ENCODE peak calls at places on chromosomes 16 and 17, in ten cellular contexts. B is ascending aorta; C is SJCRH30; A is AG09309; R is A549; G is cardiac fibroblast; U is heart right ventricle; N is CD8-positive, alpha-beta memory T cell; Y is foreskin fibroblast; Q is mammary epithelial cell. Z is an unnamed sample.

GRCh38 chr17:76414334-76415295 is 30.2 kb downstream of the SPHK1 start:
- DNase-seq in B (no peak), C (peak; percentile 87), A (no peak), R (no peak), G (peak; percentile 10), U (peak; percentile 88), N (no peak), Y (peak; percentile 85), Q (no peak), Z (no peak)

GRCh38 chr16:9050102-9050830 is 41.2 kb upstream of the HAPSTR1 start:
- DNase-seq in B (no peak), C (no peak), A (no peak), R (no peak), G (peak; percentile 28), U (no peak), N (no peak), Y (peak; percentile 33), Q (no peak), Z (peak; percentile 26)

GRCh38 chr16:49283376-49284049 is 1.9 kb upstream of the CBLN1 start:
- DNase-seq in B (no peak), C (no peak), A (no peak), R (no peak), G (no peak), U (no peak), N (no peak), Y (no peak), Q (no peak), Z (no peak)

GRCh38 chr16:71436473-71436872 is 5.4 kb downstream of the TLE7 start:
- DNase-seq in B (no peak), C (no peak), A (no peak), R (no peak), G (no peak), U (no peak), N (no peak), Y (no peak), Q (no peak), Z (no peak)

GRCh38 chr17:15957608-15958307 is 12.8 kb downstream of the ADORA2B start:
- DNase-seq in B (no peak), C (no peak), A (no peak), R (no peak), G (no peak), U (no peak), N (no peak), Y (no peak), Q (no peak), Z (no peak)

GRCh38 chr16:81951564-81951963 is 59.7 kb downstream of the SDR42E1 start:
- DNase-seq in B (no peak), C (no peak), A (no peak), R (no peak), G (no peak), U (no peak), N (no peak), Y (no peak), Q (no peak), Z (no peak)

GRCh38 chr17:68468334-68468733 is 11.0 kb upstream of the WIPI1 start:
- DNase-seq in B (no peak), C (no peak), A (no peak), R (no peak), G (peak; percentile 21), U (no peak), N (no peak), Y (peak; percentile 76), Q (no peak), Z (no peak)

GRCh38 chr17:28338056-28338768 is 2.7 kb downstream of the TNFAIP1 start:
- DNase-seq in B (no peak), C (no peak), A (peak; percentile 21), R (no peak), G (peak; percentile 62), U (no peak), N (no peak), Y (peak; percentile 43), Q (no peak), Z (no peak)

GRCh38 chr17:7113273-7114071 is 1.1 kb downstream of the ASGR2 start:
- DNase-seq in B (no peak), C (no peak), A (no peak), R (no peak), G (no peak), U (no peak), N (no peak), Y (no peak), Q (no peak), Z (no peak)
- H3K4me3 ChIP-seq in B (no peak overlapping the region), C (no peak overlapping the region), A (no peak overlapping the region), R (no peak overlapping the region), G (no peak overlapping the region), U (no peak overlapping the region), N (no peak overlapping the region), Y (no peak overlapping the region), Q (no peak overlapping the region), Z (no peak overlapping the region)

GRCh38 chr17:66711403-66711802 is 123.5 kb upstream of the CACNG5 start:
- DNase-seq in B (no peak), C (no peak), A (no peak), R (no peak), G (no peak), U (no peak), N (no peak), Y (no peak), Q (no peak), Z (no peak)
- H3K4me3 ChIP-seq in B (no peak overlapping the region), C (no peak overlapping the region), A (no peak overlapping the region), R (no peak overlapping the region), G (no peak overlapping the region), U (no peak overlapping the region), N (no peak overlapping the region), Y (no peak overlapping the region), Q (no peak overlapping the region), Z (no peak overlapping the region)

GRCh38 chr16:3872216-3872895 is 8.2 kb downstream of the CREBBP start:
- DNase-seq in B (no peak), C (no peak), A (no peak), R (no peak), G (no peak), U (no peak), N (no peak), Y (peak; percentile 61), Q (no peak), Z (no peak)

GRCh38 chr16:3876160-3876559 is 4.4 kb downstream of the CREBBP start:
- DNase-seq in B (no peak), C (no peak), A (no peak), R (no peak), G (peak; percentile 25), U (no peak), N (no peak), Y (no peak), Q (no peak), Z (no peak)

GRCh38 chr16:3873482-3874173 is 6.9 kb downstream of the CREBBP start:
- DNase-seq in B (no peak), C (no peak), A (no peak), R (no peak), G (no peak), U (no peak), N (no peak), Y (peak; percentile 55), Q (no peak), Z (no peak)

GRCh38 chr16:3874794-3875692 is 5.5 kb downstream of the CREBBP start:
- DNase-seq in B (no peak), C (no peak), A (no peak), R (no peak), G (no peak), U (no peak), N (no peak), Y (no peak), Q (no peak), Z (no peak)

GRCh38 chr16:3874242-3874641 is 6.3 kb downstream of the CREBBP start:
- DNase-seq in B (no peak), C (no peak), A (no peak), R (no peak), G (no peak), U (no peak), N (no peak), Y (no peak), Q (no peak), Z (no peak)
- H3K4me3 ChIP-seq in B (no peak overlapping the region), C (no peak overlapping the region), A (no peak overlapping the region), R (no peak overlapping the region), G (no peak overlapping the region), U (no peak overlapping the region), N (no peak overlapping the region), Y (no peak overlapping the region), Q (no peak overlapping the region), Z (no peak overlapping the region)

DNA sequence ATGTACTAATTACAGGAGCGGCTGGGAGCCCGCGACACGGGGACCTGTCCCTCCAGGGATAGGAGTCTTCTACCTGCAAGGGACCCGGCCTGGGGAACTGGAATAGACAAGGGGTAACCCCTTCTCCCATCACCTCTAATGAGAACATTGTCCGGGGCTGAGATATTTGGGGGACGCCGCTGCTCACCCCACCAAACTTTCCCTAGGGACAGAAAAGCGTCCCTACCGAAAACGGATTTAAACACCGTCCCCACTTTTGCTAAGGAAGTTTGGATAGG is 3.4 kb upstream of the SOX9 start:
- DNase-seq in B (no peak), C (no peak), A (no peak), R (no peak), G (no peak), U (no peak), N (no peak), Y (no peak), Q (no peak), Z (no peak)
- H3K4me3 ChIP-seq in B (peak overlapping the region; percentile 45), C (no peak overlapping the region), A (peak overlapping the region; percentile 23), R (peak overlapping the region; percentile 35), G (peak overlapping the region; percentile 48), U (peak overlapping the region; percentile 33), N (no peak overlapping the region), Y (peak overlapping the region; percentile 25), Q (peak overlapping the region; percentile 50), Z (no peak overlapping the region)

GRCh38 chr17:82224666-82225065 is 4.2 kb upstream of the SLC16A3 start:
- DNase-seq in B (no peak), C (no peak), A (no peak), R (no peak), G (no peak), U (no peak), N (no peak), Y (no peak), Q (no peak), Z (no peak)
- H3K4me3 ChIP-seq in B (no peak overlapping the region), C (no peak overlapping the region), A (no peak overlapping the region), R (no peak overlapping the region), G (no peak overlapping the region), U (no peak overlapping the region), N (no peak overlapping the region), Y (no peak overlapping the region), Q (no peak overlapping the region), Z (no peak overlapping the region)

GRCh38 chr16:19329932-19330331 is 44.4 kb downstream of the CLEC19A start:
- DNase-seq in B (no peak), C (no peak), A (no peak), R (no peak), G (peak; percentile 6), U (no peak), N (no peak), Y (no peak), Q (peak; percentile 63), Z (no peak)
- H3K4me3 ChIP-seq in B (no peak overlapping the region), C (no peak overlapping the region), A (no peak overlapping the region), R (no peak overlapping the region), G (no peak overlapping the region), U (no peak overlapping the region), N (no peak overlapping the region), Y (no peak overlapping the region), Q (no peak overlapping the region), Z (no peak overlapping the region)

GRCh38 chr16:3369073-3369472 is 13.4 kb downstream of the OR2C1 start:
- DNase-seq in B (no peak), C (no peak), A (no peak), R (no peak), G (no peak), U (no peak), N (no peak), Y (no peak), Q (no peak), Z (no peak)
- H3K4me3 ChIP-seq in B (no peak overlapping the region), C (no peak overlapping the region), A (no peak overlapping the region), R (no peak overlapping the region), G (no peak overlapping the region), U (no peak overlapping the region), N (no peak overlapping the region), Y (no peak overlapping the region), Q (no peak overlapping the region), Z (no peak overlapping the region)

Z was measured in WERI-Rb-1.